ENCODE peak calls at places on chromosome 10, in nine cellular contexts. T is heart left ventricle; I is CD4-positive, alpha-beta memory T cell; D is nephron progenitor cell; Y is NCI-H1105; A is nucleus accumbens; H is DMS 273 treated with DMSO at 0.1 percent for 48 hours; C is LHCN-M2; L is NCI-H774. X is an unnamed sample.

GRCh38 chr10:79057481-79058275 is 11.1 kb upstream of the ZMIZ1 start:
- DNase-seq in H (no peak), A (no peak), T (no peak), L (no peak), Y (no peak), I (no peak), C (no peak), D (no peak), X (no peak)

GRCh38 chr10:133130602-133131001 is 29.4 kb upstream of the KNDC1 start:
- DNase-seq in T (no peak), I (no peak), A (no peak), Y (no peak), C (no peak), L (no peak), D (no peak), H (no peak), X (no peak)

GRCh38 chr10:17655567-17656146 is 11.7 kb downstream of the STAM start:
- DNase-seq in Y (no peak), A (no peak), D (no peak), C (no peak), I (no peak), H (no peak), L (no peak), T (no peak), X (no peak)

GRCh38 chr10:14560794-14561765 is 213.6 kb downstream of the FAM107B start:
- DNase-seq in L (no peak), H (no peak), C (peak), D (no peak), I (peak), T (no peak), Y (no peak), A (peak), X (no peak)

GRCh38 chr10:71307469-71308085 is 11.5 kb upstream of the SLC29A3 start:
- DNase-seq in D (no peak), A (no peak), H (no peak), C (no peak), Y (no peak), T (no peak), I (no peak), L (no peak), X (no peak)

GRCh38 chr10:12264204-12264908 is 68.4 kb downstream of the CDC123 start:
- DNase-seq in L (peak), C (peak), Y (peak), A (peak), D (peak), H (no peak), I (peak), T (peak), X (peak)

GRCh38 chr10:22433875-22434274 is 88.6 kb downstream of the SPAG6 start:
- DNase-seq in A (no peak), I (no peak), C (peak), T (no peak), L (no peak), H (no peak), Y (no peak), D (no peak), X (no peak)

GRCh38 chr10:34905200-34905927 is 90.3 kb upstream of the PARD3 start:
- DNase-seq in I (no peak), Y (no peak), D (peak), C (no peak), L (no peak), A (no peak), H (no peak), T (no peak), X (no peak)

GRCh38 chr10:71081229-71081560 is 131.2 kb upstream of the UNC5B start:
- DNase-seq in D (no peak), I (no peak), C (no peak), L (no peak), Y (no peak), H (no peak), A (no peak), T (peak), X (no peak)

GRCh38 chr10:88493676-88494483 is 89.2 kb downstream of the RNLS start:
- DNase-seq in C (peak), T (no peak), D (no peak), H (no peak), A (no peak), I (no peak), Y (no peak), L (no peak), X (no peak)

GRCh38 chr10:5888843-5889623 is 660 bp downstream of the ANKRD16 start:
- DNase-seq in A (no peak), I (peak), D (peak), C (no peak), H (no peak), T (peak), L (peak), Y (no peak), X (no peak)

GRCh38 chr10:94108200-94108599 is 114.5 kb downstream of the PLCE1 start:
- DNase-seq in H (no peak), I (no peak), A (no peak), Y (no peak), L (no peak), D (no peak), T (no peak), C (peak), X (no peak)

GRCh38 chr10:77405771-77406241 is 231.8 kb downstream of the KCNMA1 start:
- DNase-seq in L (peak), Y (no peak), D (peak), H (no peak), T (peak), C (peak), A (peak), I (no peak), X (peak)

GRCh38 chr10:91194497-91195179 is 25.8 kb upstream of the PCGF5 start:
- DNase-seq in D (no peak), Y (no peak), T (no peak), A (no peak), L (no peak), H (no peak), I (no peak), C (peak), X (no peak)

GRCh38 chr10:18610517-18610916 is 40.9 kb downstream of the NSUN6 start:
- DNase-seq in T (no peak), I (no peak), H (no peak), Y (no peak), D (no peak), L (no peak), A (no peak), C (peak), X (no peak)